ENCODE peak calls at places on chromosome 14, in nine cellular contexts. W, B, Y, S, R, V, D, K and P are unnamed samples.

GRCh38 chr14:43090380-43090779 is 1416.7 kb downstream of the FSCB start:
- DNase-seq in W (no peak), B (no peak), Y (no peak), S (no peak), R (no peak), V (no peak), D (no peak), K (no peak), P (no peak)

GRCh38 chr14:68840454-68840853 is 47.6 kb upstream of the ZFP36L1 start:
- DNase-seq in W (no peak), B (no peak), Y (no peak), S (no peak), R (no peak), V (no peak), D (no peak), K (no peak), P (no peak)

GRCh38 chr14:102185360-102185759 is 45.7 kb downstream of the WDR20 start:
- DNase-seq in W (no peak), B (no peak), Y (no peak), S (peak), R (no peak), V (no peak), D (no peak), K (no peak), P (no peak)

GRCh38 chr14:65966188-65966587 is 520.0 kb upstream of the CCDC196 start:
- DNase-seq in W (no peak), B (no peak), Y (no peak), S (no peak), R (no peak), V (no peak), D (no peak), K (no peak), P (no peak)

GRCh38 chr14:68772761-68773381 is 20.0 kb downstream of the ZFP36L1 start:
- DNase-seq in W (no peak), B (no peak), Y (no peak), S (no peak), R (no peak), V (no peak), D (no peak), K (no peak), P (no peak)

GRCh38 chr14:20343855-20344205 is 395 bp downstream of the PARP2 start:
- DNase-seq in W (peak), B (no peak), Y (peak), S (no peak), R (no peak), V (no peak), D (no peak), K (no peak), P (no peak)

GRCh38 chr14:101368629-101369028 is 192.7 kb upstream of the DIO3 start:
- DNase-seq in W (no peak), B (peak), Y (no peak), S (no peak), R (no peak), V (no peak), D (no peak), K (no peak), P (no peak)

GRCh38 chr14:55899531-55899930 is 218.7 kb upstream of the PELI2 start:
- DNase-seq in W (no peak), B (no peak), Y (no peak), S (no peak), R (no peak), V (no peak), D (no peak), K (no peak), P (no peak)

GRCh38 chr14:73269729-73270651 is 32.7 kb downstream of the PAPLN start:
- DNase-seq in W (peak), B (peak), Y (peak), S (peak), R (peak), V (no peak), D (no peak), K (no peak), P (peak)

GRCh38 chr14:65230287-65230728 is 128.0 kb upstream of the MAX start:
- DNase-seq in W (peak), B (no peak), Y (no peak), S (peak), R (no peak), V (no peak), D (no peak), K (peak), P (peak)

GRCh38 chr14:68247867-68248266 is 428.3 kb downstream of the RAD51B start:
- DNase-seq in W (no peak), B (no peak), Y (no peak), S (no peak), R (no peak), V (no peak), D (no peak), K (no peak), P (no peak)

GRCh38 chr14:89921896-89922548 is 32.5 kb downstream of the EFCAB11 start:
- DNase-seq in W (peak), B (no peak), Y (peak), S (no peak), R (no peak), V (no peak), D (no peak), K (no peak), P (no peak)

GRCh38 chr14:23294734-23295561 is 7.7 kb downstream of the PPP1R3E start:
- DNase-seq in W (peak), B (no peak), Y (peak), S (peak), R (no peak), V (peak), D (no peak), K (no peak), P (peak)

GRCh38 chr14:68824517-68825347 is 31.9 kb upstream of the ZFP36L1 start:
- DNase-seq in W (peak), B (peak), Y (peak), S (peak), R (peak), V (peak), D (no peak), K (peak), P (peak)

GRCh38 chr14:39988939-39989338 is 556.7 kb upstream of the FBXO33 start:
- DNase-seq in W (peak), B (no peak), Y (no peak), S (no peak), R (no peak), V (no peak), D (no peak), K (no peak), P (no peak)

GRCh38 chr14:68297871-68298468 is 478.4 kb downstream of the RAD51B start:
- DNase-seq in W (no peak), B (peak), Y (peak), S (no peak), R (no peak), V (no peak), D (no peak), K (no peak), P (no peak)

GRCh38 chr14:81315344-81315743 is 84.8 kb downstream of the STON2 start:
- DNase-seq in W (no peak), B (peak), Y (no peak), S (no peak), R (no peak), V (no peak), D (no peak), K (no peak), P (no peak)

GRCh38 chr14:99441918-99442317 is 38.7 kb downstream of the SETD3 start:
- DNase-seq in W (no peak), B (no peak), Y (no peak), S (no peak), R (no peak), V (no peak), D (no peak), K (no peak), P (peak)